ENCODE peak calls at places on chromosome 2, in eight cellular contexts. Z is cardiac muscle cell, E is NB4, B is adrenal gland, I is prostate gland, M is glutamatergic neuron, T is fibroblast of the aortic adventitia, A is Calu3. G is an unnamed sample.

GRCh38 chr2:197270601-197271000 is 40.0 kb downstream of the ANKRD44 start:
- DNase-seq in A (no peak), M (no peak), B (no peak), E (no peak), T (no peak), Z (no peak), I (no peak), G (no peak)

GRCh38 chr2:42421601-42422252 is 60.7 kb upstream of the COX7A2L start:
- DNase-seq in M (no peak), Z (no peak), B (no peak), I (no peak), E (peak; percentile 27), T (no peak), A (no peak), G (peak; percentile 30)

GRCh38 chr2:76895469-76895868 is 626.7 kb downstream of the LRRTM4 start:
- DNase-seq in M (no peak), Z (no peak), A (no peak), E (no peak), B (peak; percentile 27), T (no peak), I (no peak), G (no peak)

GRCh38 chr2:217804786-217805678 is 197.8 kb downstream of the TNS1 start:
- DNase-seq in E (no peak), I (no peak), T (peak; percentile 19), B (peak; percentile 11), Z (no peak), A (no peak), M (peak; percentile 15), G (no peak)

GRCh38 chr2:233075966-233076339 is 15.8 kb downstream of the INPP5D start:
- DNase-seq in I (no peak), Z (no peak), A (no peak), B (no peak), T (no peak), M (no peak), E (peak; percentile 83), G (no peak)

GRCh38 chr2:35114765-35115164 is 1240.8 kb upstream of the CRIM1 start:
- DNase-seq in B (no peak), I (no peak), T (no peak), A (no peak), M (peak; percentile 38), Z (peak; percentile 54), E (peak; percentile 3), G (no peak)

GRCh38 chr2:100997509-100998234 is 4.4 kb upstream of the RPL31 start:
- DNase-seq in A (no peak), M (no peak), Z (no peak), E (no peak), T (no peak), B (no peak), I (no peak), G (no peak)

GRCh38 chr2:22355816-22356433 is 1029.1 kb upstream of the KLHL29 start:
- DNase-seq in B (peak; percentile 33), I (peak; percentile 55), M (peak; percentile 88), A (peak; percentile 37), E (peak; percentile 38), Z (peak; percentile 70), T (no peak), G (peak; percentile 25)

GRCh38 chr2:37984589-37984988 is 59.5 kb downstream of the RMDN2 start:
- DNase-seq in T (peak; percentile 69), E (peak; percentile 48), M (no peak), A (no peak), B (no peak), Z (no peak), I (no peak), G (peak; percentile 62)

GRCh38 chr2:70258532-70258875 is 567 bp downstream of the PCYOX1 start:
- DNase-seq in Z (peak; percentile 56), B (peak; percentile 70), E (peak; percentile 82), I (peak; percentile 38), A (no peak), M (peak; percentile 74), T (peak; percentile 52), G (peak; percentile 72)

GRCh38 chr2:229734410-229734809 is 20.1 kb upstream of the DNER start:
- DNase-seq in Z (no peak), A (no peak), I (no peak), B (no peak), T (no peak), E (no peak), M (no peak), G (no peak)

GRCh38 chr2:124640221-124640750 is 615.2 kb downstream of the CNTNAP5 start:
- DNase-seq in E (no peak), Z (no peak), B (no peak), A (no peak), T (no peak), I (no peak), M (peak; percentile 68), G (no peak)

GRCh38 chr2:138010890-138011289 is 46.6 kb downstream of the HNMT start:
- DNase-seq in A (no peak), Z (no peak), I (no peak), M (no peak), T (no peak), B (no peak), E (no peak), G (no peak)

GRCh38 chr2:218264773-218265601 is 4.2 kb downstream of the GPBAR1 start:
- DNase-seq in I (no peak), E (no peak), Z (no peak), T (no peak), M (no peak), A (no peak), B (no peak), G (no peak)

GRCh38 chr2:129296401-129297343 is 682.8 kb upstream of the RAB6C start:
- DNase-seq in Z (no peak), I (no peak), E (no peak), M (no peak), B (peak; percentile 12), T (no peak), A (no peak), G (peak; percentile 2)

GRCh38 chr2:158191076-158191566 is 89.4 kb downstream of the UPP2 start:
- DNase-seq in E (no peak), M (no peak), A (no peak), I (no peak), T (no peak), Z (no peak), B (no peak), G (no peak)

GRCh38 chr2:203586696-203587095 is 51.6 kb upstream of the RAPH1 start:
- DNase-seq in I (no peak), M (no peak), E (no peak), A (no peak), T (no peak), B (no peak), Z (no peak), G (no peak)

GRCh38 chr2:46053502-46054094 is 243.6 kb upstream of the EPAS1 start:
- DNase-seq in I (no peak), A (no peak), M (no peak), T (no peak), Z (no peak), B (no peak), E (peak; percentile 41), G (no peak)
- TF ChIP-seq CTCF in I (no peak), A (no peak), M (no peak), T (no peak), Z (no peak), B (no peak), E (no peak), G (no peak)

GRCh38 chr2:196214156-196214555 is 42.8 kb upstream of the STK17B start:
- DNase-seq in Z (no peak), A (no peak), M (no peak), E (no peak), B (no peak), I (no peak), T (no peak), G (no peak)

GRCh38 chr2:196208915-196209314 is 37.5 kb upstream of the STK17B start:
- DNase-seq in I (no peak), T (no peak), Z (no peak), B (no peak), M (no peak), E (no peak), A (peak; percentile 30), G (no peak)

GRCh38 chr2:196217116-196217515 is 45.7 kb upstream of the STK17B start:
- DNase-seq in B (no peak), Z (no peak), I (no peak), T (no peak), E (no peak), M (no peak), A (no peak), G (no peak)

GRCh38 chr2:196218109-196218508 is 46.7 kb upstream of the STK17B start:
- DNase-seq in T (no peak), E (no peak), A (no peak), B (no peak), I (no peak), M (no peak), Z (no peak), G (no peak)

GRCh38 chr2:196213252-196213651 is 41.9 kb upstream of the STK17B start:
- DNase-seq in M (no peak), B (no peak), E (no peak), T (no peak), Z (no peak), A (no peak), I (no peak), G (no peak)
- TF ChIP-seq CTCF in M (no peak), B (no peak), E (no peak), T (no peak), Z (no peak), A (no peak), I (no peak), G (no peak)

GRCh38 chr2:109448946-109449788 is 164.6 kb downstream of the SEPTIN10 start:
- DNase-seq in B (peak; percentile 72), T (peak; percentile 12), Z (no peak), M (no peak), E (peak; percentile 63), A (peak; percentile 13), I (peak; percentile 76), G (peak; percentile 35)
- TF ChIP-seq CTCF in B (no peak), T (no peak), Z (no peak), M (no peak), E (no peak), A (no peak), I (no peak), G (no peak)

GRCh38 chr2:10052216-10052615 is 8.9 kb downstream of the KLF11 start:
- DNase-seq in Z (no peak), I (no peak), E (no peak), M (no peak), T (no peak), B (no peak), A (no peak), G (no peak)

GRCh38 chr2:10054976-10055375 is 11.6 kb downstream of the KLF11 start:
- DNase-seq in M (no peak), B (no peak), Z (no peak), I (no peak), T (no peak), A (no peak), E (no peak), G (no peak)

GRCh38 chr2:10056439-10056838 is 13.1 kb downstream of the KLF11 start:
- DNase-seq in E (no peak), Z (no peak), I (no peak), A (no peak), M (no peak), T (no peak), B (no peak), G (no peak)

GRCh38 chr2:10053351-10053750 is 10.0 kb downstream of the KLF11 start:
- DNase-seq in I (no peak), T (no peak), M (no peak), Z (no peak), B (no peak), A (no peak), E (no peak), G (no peak)

DNA sequence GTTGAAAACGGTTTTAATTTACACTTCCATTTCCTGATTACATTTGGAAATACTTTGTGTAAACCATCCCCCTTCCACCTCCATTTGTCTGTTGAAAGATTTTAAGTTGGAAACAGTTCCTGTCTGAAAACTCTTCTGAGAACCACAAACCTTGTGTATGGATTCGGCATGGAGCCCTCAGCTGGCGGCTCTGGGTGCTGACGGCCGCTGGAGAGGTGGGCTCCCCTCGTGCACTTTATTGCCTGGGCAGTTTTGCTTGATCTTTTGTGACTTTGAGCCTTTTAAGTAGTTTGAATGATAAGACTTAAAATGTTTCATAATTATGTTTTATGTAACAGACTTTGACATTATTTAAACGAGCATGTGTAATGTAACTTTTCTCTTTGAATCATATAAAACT is 11.1 kb downstream of the KLF11 start:
- DNase-seq in B (no peak), A (no peak), M (no peak), E (no peak), T (no peak), Z (peak; percentile 41), I (no peak), G (no peak)
- TF ChIP-seq CTCF in B (no peak), A (no peak), M (no peak), E (no peak), T (no peak), Z (no peak), I (no peak), G (no peak)